ENCODE peak calls at places on chromosomes 3 and 15, in seven cellular contexts. Q, T, S, G, D, V and L are unnamed samples.
A peak's percentile ranks its signal among the peaks of the same experiment; 100 is the strongest.

GRCh38 chr15:69679623-69680228 is 227.1 kb downstream of the RPLP1 start:
- DNase-seq in S (no peak), G (no peak), Q (no peak), D (no peak), V (no peak), T (no peak), L (no peak)

GRCh38 chr3:31696009-31696297 is 163.2 kb downstream of the STT3B start:
- DNase-seq in Q (no peak), S (no peak), V (no peak), T (no peak), D (no peak), G (no peak), L (no peak)

GRCh38 chr3:71576966-71577459 is 6.5 kb downstream of the FOXP1 start:
- DNase-seq in T (no peak), D (no peak), Q (no peak), G (no peak), S (no peak), V (no peak), L (no peak)

GRCh38 chr3:121431717-121432517 is 113.9 kb downstream of the POLQ start:
- DNase-seq in D (no peak), T (no peak), S (peak; percentile 3), V (no peak), Q (peak; percentile 17), G (no peak), L (no peak)

GRCh38 chr3:94862703-94863102 is 799.8 kb downstream of the NSUN3 start:
- DNase-seq in G (no peak), T (peak; percentile 56), S (no peak), Q (peak; percentile 59), D (no peak), V (no peak), L (peak; percentile 4)

GRCh38 chr15:65918357-65918920 is 49.1 kb downstream of the RAB11A start:
- DNase-seq in V (no peak), G (no peak), D (no peak), Q (no peak), T (no peak), S (no peak), L (no peak)

GRCh38 chr15:31558840-31559239 is 232.2 kb downstream of the KLF13 start:
- DNase-seq in V (no peak), Q (no peak), S (no peak), G (no peak), D (no peak), T (no peak), L (no peak)

GRCh38 chr15:71471347-71471746 is 339.0 kb upstream of the NR2E3 start:
- DNase-seq in T (no peak), S (no peak), V (no peak), G (no peak), Q (peak; percentile 35), D (no peak), L (peak; percentile 73)

GRCh38 chr15:25242166-25242879 is 196.5 kb downstream of the UBE3A start:
- DNase-seq in S (no peak), G (peak; percentile 55), V (no peak), D (no peak), T (peak; percentile 66), Q (no peak), L (no peak)

GRCh38 chr3:157089455-157090221 is 70.3 kb downstream of the CCNL1 start:
- DNase-seq in D (peak; percentile 36), S (no peak), Q (peak; percentile 26), T (peak; percentile 75), G (peak; percentile 77), V (peak; percentile 56), L (no peak)

GRCh38 chr3:154421067-154421466 is 8.9 kb downstream of the GPR149 start:
- DNase-seq in Q (peak; percentile 41), V (no peak), G (no peak), T (no peak), S (no peak), D (no peak), L (no peak)

GRCh38 chr3:19688767-19689166 is 245.2 kb downstream of the EFHB start:
- DNase-seq in D (no peak), S (no peak), V (no peak), T (no peak), Q (no peak), G (no peak), L (no peak)

GRCh38 chr15:68401496-68402431 is 30.2 kb downstream of the ITGA11 start:
- DNase-seq in D (no peak), T (peak; percentile 19), G (no peak), S (no peak), V (no peak), Q (no peak), L (no peak)

GRCh38 chr15:48636511-48636910 is 9.0 kb downstream of the FBN1 start:
- DNase-seq in S (no peak), D (no peak), G (no peak), V (no peak), T (no peak), Q (no peak), L (no peak)

GRCh38 chr15:45435124-45435903 is 57.0 kb upstream of the GATM start:
- DNase-seq in V (no peak), G (no peak), D (no peak), S (no peak), Q (no peak), T (no peak), L (no peak)

GRCh38 chr3:50615190-50615589 is 1.8 kb upstream of the MAPKAPK3 start:
- DNase-seq in V (no peak), D (no peak), G (no peak), S (no peak), Q (no peak), T (no peak), L (no peak)

GRCh38 chr15:34126522-34126921 is 24.6 kb downstream of the PGBD4 start:
- DNase-seq in T (no peak), S (no peak), D (no peak), V (no peak), Q (no peak), G (no peak), L (no peak)

GRCh38 chr3:147008458-147008857 is 397.9 kb downstream of the ZIC4 start:
- DNase-seq in Q (no peak), S (no peak), V (no peak), T (no peak), G (no peak), D (no peak), L (no peak)

GRCh38 chr15:63783441-63783840 is 50.3 kb downstream of the HERC1 start:
- DNase-seq in D (no peak), G (no peak), Q (no peak), S (no peak), T (no peak), V (no peak), L (no peak)

GRCh38 chr15:57867970-57868791 is 161.7 kb downstream of the POLR2M start:
- DNase-seq in V (no peak), S (no peak), T (no peak), D (no peak), G (no peak), Q (no peak), L (no peak)

GRCh38 chr15:69595009-69595825 is 142.6 kb downstream of the RPLP1 start:
- DNase-seq in V (peak; percentile 80), T (peak; percentile 96), Q (no peak), D (peak; percentile 43), S (no peak), G (peak; percentile 74), L (no peak)

GRCh38 chr15:99209326-99209725 is 40.1 kb downstream of the TTC23 start:
- DNase-seq in S (no peak), G (no peak), T (no peak), Q (no peak), D (no peak), V (no peak), L (no peak)

GRCh38 chr15:99213187-99213811 is 36.1 kb downstream of the TTC23 start:
- DNase-seq in G (peak; percentile 94), T (no peak), V (peak; percentile 79), Q (peak; percentile 78), S (peak; percentile 27), D (peak; percentile 93), L (peak; percentile 70)

GRCh38 chr15:99212401-99212800 is 37.0 kb downstream of the TTC23 start:
- DNase-seq in V (no peak), Q (no peak), G (peak; percentile 91), S (no peak), T (no peak), D (no peak), L (no peak)

GRCh38 chr15:99210334-99210733 is 39.0 kb downstream of the TTC23 start:
- DNase-seq in G (peak; percentile 76), V (no peak), S (no peak), D (no peak), T (no peak), Q (no peak), L (no peak)

GRCh38 chr15:99211926-99212325 is 37.5 kb downstream of the TTC23 start:
- DNase-seq in G (no peak), T (no peak), Q (no peak), S (no peak), V (no peak), D (no peak), L (no peak)
- H3K27ac ChIP-seq in G (peak overlapping the region; percentile 83), T (no peak overlapping the region), Q (no peak overlapping the region), S (no peak overlapping the region), V (no peak overlapping the region), D (peak overlapping the region; percentile 56), L (no peak overlapping the region)

GRCh38 chr3:43998374-43998840 is 243.3 kb upstream of the TOPAZ1 start:
- DNase-seq in T (no peak), S (no peak), D (no peak), V (no peak), G (no peak), Q (no peak), L (no peak)
- TF ChIP-seq CTCF in T (no peak), S (no peak), D (no peak), V (no peak), G (no peak), Q (no peak), L (no peak)

GRCh38 chr15:40087095-40087805 is 21.4 kb downstream of the BMF start:
- DNase-seq in D (no peak), S (no peak), G (peak; percentile 34), T (no peak), V (no peak), Q (no peak), L (no peak)

GRCh38 chr15:40088929-40089755 is 19.5 kb downstream of the BMF start:
- DNase-seq in V (no peak), Q (no peak), T (no peak), G (peak; percentile 56), D (no peak), S (no peak), L (no peak)

GRCh38 chr15:40085225-40085624 is 23.5 kb downstream of the BMF start:
- DNase-seq in Q (no peak), S (no peak), G (no peak), D (no peak), V (no peak), T (no peak), L (no peak)

GRCh38 chr15:40090774-40091455 is 17.8 kb downstream of the BMF start:
- DNase-seq in S (no peak), G (no peak), T (no peak), D (no peak), Q (no peak), V (no peak), L (no peak)

GRCh38 chr15:40087991-40088928 is 20.4 kb downstream of the BMF start:
- DNase-seq in G (peak; percentile 86), T (peak; percentile 77), S (no peak), Q (no peak), V (no peak), D (no peak), L (no peak)
- H3K27ac ChIP-seq in G (no peak overlapping the region), T (peak overlapping the region; percentile 21), S (peak overlapping the region; percentile 31), Q (no peak overlapping the region), V (no peak overlapping the region), D (peak overlapping the region; percentile 41), L (peak overlapping the region; percentile 31)

DNA sequence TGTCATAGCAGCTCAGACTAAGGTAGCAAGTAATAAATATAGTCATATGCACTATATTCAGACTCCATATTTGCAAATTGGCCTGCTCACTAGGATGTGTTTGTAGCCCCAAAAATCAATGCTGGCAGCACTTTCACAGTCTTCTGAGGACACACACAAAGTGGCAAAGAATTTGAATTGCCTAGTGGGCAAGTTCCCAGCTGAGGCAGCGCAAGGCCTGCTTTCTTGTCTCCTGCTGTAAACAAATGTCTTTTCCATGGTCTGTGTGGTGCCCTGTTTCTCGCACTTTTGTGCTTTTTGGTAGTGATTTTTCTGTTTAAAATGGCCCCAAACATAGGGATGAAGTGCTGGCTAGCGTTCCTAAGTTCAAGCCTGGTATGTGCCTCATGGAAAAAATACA is 416.0 kb downstream of the OCA2 start:
- DNase-seq in D (no peak), Q (no peak), T (no peak), G (no peak), V (no peak), S (no peak), L (no peak)
- TF ChIP-seq CTCF in D (no peak), Q (no peak), T (no peak), G (no peak), V (no peak), S (no peak), L (no peak)